ENCODE peak calls at places on chromosomes 3 and 15, in nine cellular contexts. One of them, this sample, is unnamed.

GRCh38 chr3:5136619-5137429 is 14.7 kb downstream of the ARL8B start:
- DNase-seq in neural progenitor cell: peak; percentile 30
- DNase-seq in IMR-90: peak; percentile 28
- DNase-seq in lower lobe of right lung: no peak
- DNase-seq in CD4-positive, CD25-positive, alpha-beta regulatory T cell: peak; percentile 69
- DNase-seq in heart right ventricle: no peak
- DNase-seq in CD8-positive, alpha-beta T cell: peak; percentile 33
- DNase-seq in transverse colon: no peak
- DNase-seq in mesendoderm: peak; percentile 58
- DNase-seq in this sample: peak; percentile 61

GRCh38 chr15:85667491-85668424 is 127.0 kb downstream of the KLHL25 start:
- DNase-seq in IMR-90: peak; percentile 99
- DNase-seq in neural progenitor cell: no peak
- DNase-seq in CD8-positive, alpha-beta T cell: peak; percentile 60
- DNase-seq in heart right ventricle: no peak
- DNase-seq in lower lobe of right lung: no peak
- DNase-seq in mesendoderm: peak; percentile 66
- DNase-seq in transverse colon: peak; percentile 25
- DNase-seq in CD4-positive, CD25-positive, alpha-beta regulatory T cell: peak; percentile 72
- DNase-seq in this sample: peak; percentile 76

GRCh38 chr15:94584833-94585244 is 353.5 kb downstream of the MCTP2 start:
- DNase-seq in IMR-90: no peak
- DNase-seq in transverse colon: no peak
- DNase-seq in heart right ventricle: no peak
- DNase-seq in CD4-positive, CD25-positive, alpha-beta regulatory T cell: peak; percentile 19
- DNase-seq in neural progenitor cell: no peak
- DNase-seq in CD8-positive, alpha-beta T cell: peak; percentile 15
- DNase-seq in lower lobe of right lung: no peak
- DNase-seq in mesendoderm: no peak
- DNase-seq in this sample: peak; percentile 58

GRCh38 chr3:3097958-3098357 is 12.2 kb downstream of the IL5RA start:
- DNase-seq in mesendoderm: no peak
- DNase-seq in IMR-90: no peak
- DNase-seq in neural progenitor cell: no peak
- DNase-seq in CD4-positive, CD25-positive, alpha-beta regulatory T cell: no peak
- DNase-seq in lower lobe of right lung: no peak
- DNase-seq in transverse colon: peak; percentile 21
- DNase-seq in heart right ventricle: no peak
- DNase-seq in CD8-positive, alpha-beta T cell: no peak
- DNase-seq in this sample: no peak

GRCh38 chr15:31472636-31473383 is 146.2 kb downstream of the KLF13 start:
- DNase-seq in CD4-positive, CD25-positive, alpha-beta regulatory T cell: peak; percentile 54
- DNase-seq in mesendoderm: no peak
- DNase-seq in transverse colon: peak; percentile 63
- DNase-seq in heart right ventricle: no peak
- DNase-seq in neural progenitor cell: no peak
- DNase-seq in CD8-positive, alpha-beta T cell: peak; percentile 57
- DNase-seq in IMR-90: peak; percentile 64
- DNase-seq in lower lobe of right lung: no peak
- DNase-seq in this sample: peak; percentile 58

GRCh38 chr3:40504636-40505430 is 1.0 kb upstream of the ZNF620 start:
- DNase-seq in transverse colon: no peak
- DNase-seq in neural progenitor cell: no peak
- DNase-seq in IMR-90: peak; percentile 99
- DNase-seq in CD8-positive, alpha-beta T cell: no peak
- DNase-seq in lower lobe of right lung: no peak
- DNase-seq in mesendoderm: peak; percentile 40
- DNase-seq in CD4-positive, CD25-positive, alpha-beta regulatory T cell: no peak
- DNase-seq in heart right ventricle: no peak
- DNase-seq in this sample: no peak

GRCh38 chr3:102180291-102180931 is 254.4 kb upstream of the ZPLD1 start:
- DNase-seq in heart right ventricle: no peak
- DNase-seq in lower lobe of right lung: no peak
- DNase-seq in IMR-90: peak; percentile 95
- DNase-seq in CD8-positive, alpha-beta T cell: no peak
- DNase-seq in CD4-positive, CD25-positive, alpha-beta regulatory T cell: peak; percentile 28
- DNase-seq in neural progenitor cell: no peak
- DNase-seq in mesendoderm: no peak
- DNase-seq in transverse colon: no peak
- DNase-seq in this sample: no peak

GRCh38 chr15:100468265-100468664 is 60.5 kb downstream of the CERS3 start:
- DNase-seq in IMR-90: no peak
- DNase-seq in lower lobe of right lung: no peak
- DNase-seq in CD8-positive, alpha-beta T cell: no peak
- DNase-seq in transverse colon: no peak
- DNase-seq in heart right ventricle: peak; percentile 39
- DNase-seq in CD4-positive, CD25-positive, alpha-beta regulatory T cell: no peak
- DNase-seq in mesendoderm: no peak
- DNase-seq in neural progenitor cell: no peak
- DNase-seq in this sample: no peak

GRCh38 chr15:83446904-83447708 is at the start of gene SH3GL3:
- DNase-seq in CD8-positive, alpha-beta T cell: peak; percentile 9
- DNase-seq in transverse colon: peak; percentile 49
- DNase-seq in CD4-positive, CD25-positive, alpha-beta regulatory T cell: no peak
- DNase-seq in lower lobe of right lung: peak; percentile 90
- DNase-seq in neural progenitor cell: peak; percentile 93
- DNase-seq in IMR-90: peak; percentile 55
- DNase-seq in mesendoderm: peak; percentile 96
- DNase-seq in heart right ventricle: peak; percentile 77
- DNase-seq in this sample: peak; percentile 33

GRCh38 chr3:177521305-177521704 is 324.0 kb upstream of the TBL1XR1 start:
- DNase-seq in neural progenitor cell: peak; percentile 21
- DNase-seq in IMR-90: no peak
- DNase-seq in heart right ventricle: no peak
- DNase-seq in transverse colon: peak; percentile 51
- DNase-seq in mesendoderm: peak; percentile 79
- DNase-seq in CD8-positive, alpha-beta T cell: no peak
- DNase-seq in lower lobe of right lung: peak; percentile 84
- DNase-seq in CD4-positive, CD25-positive, alpha-beta regulatory T cell: no peak
- DNase-seq in this sample: no peak

GRCh38 chr3:43699864-43700263 is 9.1 kb downstream of the ABHD5 start:
- DNase-seq in transverse colon: peak; percentile 33
- DNase-seq in neural progenitor cell: peak; percentile 10
- DNase-seq in lower lobe of right lung: no peak
- DNase-seq in CD4-positive, CD25-positive, alpha-beta regulatory T cell: peak; percentile 33
- DNase-seq in IMR-90: peak; percentile 28
- DNase-seq in mesendoderm: peak; percentile 44
- DNase-seq in heart right ventricle: no peak
- DNase-seq in CD8-positive, alpha-beta T cell: no peak
- DNase-seq in this sample: peak; percentile 9

GRCh38 chr3:181493423-181493822 is 218.3 kb upstream of the SOX2 start:
- DNase-seq in mesendoderm: no peak
- DNase-seq in neural progenitor cell: no peak
- DNase-seq in IMR-90: peak; percentile 10
- DNase-seq in transverse colon: no peak
- DNase-seq in CD8-positive, alpha-beta T cell: no peak
- DNase-seq in heart right ventricle: no peak
- DNase-seq in lower lobe of right lung: no peak
- DNase-seq in CD4-positive, CD25-positive, alpha-beta regulatory T cell: no peak
- DNase-seq in this sample: no peak

GRCh38 chr3:129313415-129313982 is 34.8 kb downstream of the HMCES start:
- DNase-seq in mesendoderm: peak; percentile 34
- DNase-seq in IMR-90: peak; percentile 9
- DNase-seq in transverse colon: peak; percentile 31
- DNase-seq in lower lobe of right lung: no peak
- DNase-seq in heart right ventricle: no peak
- DNase-seq in neural progenitor cell: no peak
- DNase-seq in CD4-positive, CD25-positive, alpha-beta regulatory T cell: peak; percentile 19
- DNase-seq in CD8-positive, alpha-beta T cell: no peak
- DNase-seq in this sample: peak; percentile 28

GRCh38 chr3:1375145-1375544 is 282.3 kb downstream of the CNTN6 start:
- DNase-seq in heart right ventricle: no peak
- DNase-seq in mesendoderm: no peak
- DNase-seq in lower lobe of right lung: no peak
- DNase-seq in CD8-positive, alpha-beta T cell: no peak
- DNase-seq in transverse colon: no peak
- DNase-seq in CD4-positive, CD25-positive, alpha-beta regulatory T cell: no peak
- DNase-seq in IMR-90: no peak
- DNase-seq in neural progenitor cell: no peak
- DNase-seq in this sample: no peak

GRCh38 chr15:96053039-96054021 is 277.2 kb upstream of the NR2F2 start:
- DNase-seq in transverse colon: peak; percentile 15
- DNase-seq in mesendoderm: peak; percentile 91
- DNase-seq in lower lobe of right lung: peak; percentile 70
- DNase-seq in CD8-positive, alpha-beta T cell: no peak
- DNase-seq in IMR-90: no peak
- DNase-seq in heart right ventricle: peak; percentile 72
- DNase-seq in CD4-positive, CD25-positive, alpha-beta regulatory T cell: no peak
- DNase-seq in neural progenitor cell: peak; percentile 67
- DNase-seq in this sample: no peak

GRCh38 chr3:100915706-100916105 is 77.5 kb downstream of the ABI3BP start:
- DNase-seq in IMR-90: no peak
- DNase-seq in neural progenitor cell: no peak
- DNase-seq in CD8-positive, alpha-beta T cell: no peak
- DNase-seq in transverse colon: no peak
- DNase-seq in heart right ventricle: no peak
- DNase-seq in mesendoderm: no peak
- DNase-seq in lower lobe of right lung: no peak
- DNase-seq in CD4-positive, CD25-positive, alpha-beta regulatory T cell: no peak
- DNase-seq in this sample: no peak

GRCh38 chr3:129892857-129893615 is 475 bp downstream of the TMCC1 start:
- DNase-seq in transverse colon: peak; percentile 74
- DNase-seq in lower lobe of right lung: peak; percentile 80
- DNase-seq in mesendoderm: peak; percentile 86
- DNase-seq in neural progenitor cell: peak; percentile 89
- DNase-seq in CD4-positive, CD25-positive, alpha-beta regulatory T cell: peak; percentile 81
- DNase-seq in CD8-positive, alpha-beta T cell: peak; percentile 73
- DNase-seq in heart right ventricle: peak; percentile 80
- DNase-seq in IMR-90: no peak
- DNase-seq in this sample: peak; percentile 68

GRCh38 chr3:142215111-142215510 is 10.3 kb downstream of the GK5 start:
- DNase-seq in heart right ventricle: no peak
- DNase-seq in CD8-positive, alpha-beta T cell: no peak
- DNase-seq in IMR-90: peak; percentile 23
- DNase-seq in CD4-positive, CD25-positive, alpha-beta regulatory T cell: no peak
- DNase-seq in neural progenitor cell: no peak
- DNase-seq in lower lobe of right lung: no peak
- DNase-seq in mesendoderm: no peak
- DNase-seq in transverse colon: no peak
- DNase-seq in this sample: no peak

GRCh38 chr15:60381148-60381788 is 16.5 kb downstream of the ANXA2 start:
- DNase-seq in neural progenitor cell: no peak
- DNase-seq in heart right ventricle: no peak
- DNase-seq in CD8-positive, alpha-beta T cell: no peak
- DNase-seq in transverse colon: no peak
- DNase-seq in mesendoderm: no peak
- DNase-seq in IMR-90: peak; percentile 57
- DNase-seq in CD4-positive, CD25-positive, alpha-beta regulatory T cell: no peak
- DNase-seq in lower lobe of right lung: no peak
- DNase-seq in this sample: no peak

GRCh38 chr3:141294300-141294699 is 62.7 kb downstream of the PXYLP1 start:
- DNase-seq in neural progenitor cell: no peak
- DNase-seq in CD4-positive, CD25-positive, alpha-beta regulatory T cell: no peak
- DNase-seq in IMR-90: no peak
- DNase-seq in lower lobe of right lung: no peak
- DNase-seq in mesendoderm: no peak
- DNase-seq in heart right ventricle: no peak
- DNase-seq in CD8-positive, alpha-beta T cell: no peak
- DNase-seq in transverse colon: no peak
- DNase-seq in this sample: no peak

GRCh38 chr3:149479621-149480325 is 5.3 kb downstream of the TM4SF4 start:
- DNase-seq in mesendoderm: peak; percentile 55
- DNase-seq in IMR-90: peak; percentile 31
- DNase-seq in heart right ventricle: no peak
- DNase-seq in CD8-positive, alpha-beta T cell: no peak
- DNase-seq in transverse colon: no peak
- DNase-seq in lower lobe of right lung: no peak
- DNase-seq in neural progenitor cell: no peak
- DNase-seq in CD4-positive, CD25-positive, alpha-beta regulatory T cell: no peak
- DNase-seq in this sample: no peak
- H3K27ac ChIP-seq in mesendoderm: no peak overlapping the region
- H3K27ac ChIP-seq in IMR-90: peak overlapping the region; percentile 33
- H3K27ac ChIP-seq in heart right ventricle: peak overlapping the region; percentile 89
- H3K27ac ChIP-seq in CD8-positive, alpha-beta T cell: no peak overlapping the region
- H3K27ac ChIP-seq in transverse colon: peak overlapping the region; percentile 2
- H3K27ac ChIP-seq in lower lobe of right lung: peak overlapping the region; percentile 50
- H3K27ac ChIP-seq in neural progenitor cell: no peak overlapping the region
- H3K27ac ChIP-seq in CD4-positive, CD25-positive, alpha-beta regulatory T cell: no peak overlapping the region
- H3K27ac ChIP-seq in this sample: no peak overlapping the region

DNA sequence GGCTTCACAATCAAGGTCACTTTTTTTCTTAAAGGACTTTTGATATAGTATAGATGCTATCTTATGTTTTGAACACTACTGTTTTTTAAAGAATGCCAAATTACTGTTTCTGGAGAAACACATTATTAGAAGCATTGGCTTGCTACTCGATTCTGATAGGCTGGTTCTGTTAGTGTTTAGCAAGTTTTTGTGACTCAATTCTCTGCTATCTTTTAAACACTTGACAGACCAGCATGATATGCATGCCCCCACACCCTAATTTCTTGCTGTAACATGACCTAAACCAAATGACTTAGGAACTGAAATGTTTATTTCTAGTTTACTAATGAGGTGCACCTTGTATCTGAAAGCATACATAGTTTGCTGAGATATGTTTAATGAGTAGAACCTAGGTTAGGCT is 5.5 kb upstream of the IL20RB start:
- DNase-seq in heart right ventricle: no peak
- DNase-seq in neural progenitor cell: no peak
- DNase-seq in CD4-positive, CD25-positive, alpha-beta regulatory T cell: no peak
- DNase-seq in transverse colon: no peak
- DNase-seq in CD8-positive, alpha-beta T cell: no peak
- DNase-seq in mesendoderm: peak; percentile 36
- DNase-seq in lower lobe of right lung: no peak
- DNase-seq in IMR-90: peak; percentile 80
- DNase-seq in this sample: no peak
- H3K27ac ChIP-seq in heart right ventricle: no peak overlapping the region
- H3K27ac ChIP-seq in neural progenitor cell: no peak overlapping the region
- H3K27ac ChIP-seq in CD4-positive, CD25-positive, alpha-beta regulatory T cell: no peak overlapping the region
- H3K27ac ChIP-seq in transverse colon: no peak overlapping the region
- H3K27ac ChIP-seq in CD8-positive, alpha-beta T cell: no peak overlapping the region
- H3K27ac ChIP-seq in mesendoderm: no peak overlapping the region
- H3K27ac ChIP-seq in lower lobe of right lung: no peak overlapping the region
- H3K27ac ChIP-seq in IMR-90: no peak overlapping the region
- H3K27ac ChIP-seq in this sample: no peak overlapping the region

DNA sequence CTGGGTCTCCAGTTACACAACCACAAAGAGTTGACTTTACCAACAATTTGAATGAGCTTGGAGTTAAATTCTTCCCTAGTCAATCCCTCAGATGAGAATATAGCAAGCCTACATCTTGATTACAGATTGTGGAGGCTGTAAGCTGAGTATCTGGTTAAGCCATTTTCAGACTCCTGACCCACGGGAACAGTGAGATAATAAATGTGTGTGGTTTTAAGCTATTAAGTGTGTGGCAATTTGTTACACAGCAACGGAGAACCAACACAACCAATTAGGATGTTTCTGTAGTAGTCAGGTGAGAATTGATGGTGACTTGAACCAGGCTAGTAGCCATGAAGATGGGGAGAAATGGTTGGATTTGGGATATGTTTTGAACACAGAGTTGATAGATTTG is 37.7 kb upstream of the SLC4A7 start:
- DNase-seq in heart right ventricle: no peak
- DNase-seq in mesendoderm: no peak
- DNase-seq in IMR-90: no peak
- DNase-seq in CD8-positive, alpha-beta T cell: no peak
- DNase-seq in CD4-positive, CD25-positive, alpha-beta regulatory T cell: no peak
- DNase-seq in lower lobe of right lung: no peak
- DNase-seq in neural progenitor cell: no peak
- DNase-seq in transverse colon: no peak
- DNase-seq in this sample: no peak
- H3K27ac ChIP-seq in heart right ventricle: peak overlapping the region; percentile 54
- H3K27ac ChIP-seq in mesendoderm: no peak overlapping the region
- H3K27ac ChIP-seq in IMR-90: peak overlapping the region; percentile 33
- H3K27ac ChIP-seq in CD8-positive, alpha-beta T cell: no peak overlapping the region
- H3K27ac ChIP-seq in CD4-positive, CD25-positive, alpha-beta regulatory T cell: no peak overlapping the region
- H3K27ac ChIP-seq in lower lobe of right lung: peak overlapping the region; percentile 18
- H3K27ac ChIP-seq in neural progenitor cell: no peak overlapping the region
- H3K27ac ChIP-seq in transverse colon: peak overlapping the region; percentile 67
- H3K27ac ChIP-seq in this sample: no peak overlapping the region

GRCh38 chr3:10554236-10554611 is 48.8 kb upstream of the ATP2B2 start:
- DNase-seq in mesendoderm: no peak
- DNase-seq in lower lobe of right lung: no peak
- DNase-seq in IMR-90: no peak
- DNase-seq in CD4-positive, CD25-positive, alpha-beta regulatory T cell: no peak
- DNase-seq in CD8-positive, alpha-beta T cell: no peak
- DNase-seq in neural progenitor cell: no peak
- DNase-seq in transverse colon: no peak
- DNase-seq in heart right ventricle: no peak
- DNase-seq in this sample: no peak
- H3K27ac ChIP-seq in mesendoderm: no peak overlapping the region
- H3K27ac ChIP-seq in lower lobe of right lung: no peak overlapping the region
- H3K27ac ChIP-seq in IMR-90: no peak overlapping the region
- H3K27ac ChIP-seq in CD4-positive, CD25-positive, alpha-beta regulatory T cell: no peak overlapping the region
- H3K27ac ChIP-seq in CD8-positive, alpha-beta T cell: no peak overlapping the region
- H3K27ac ChIP-seq in neural progenitor cell: peak overlapping the region; percentile 92
- H3K27ac ChIP-seq in transverse colon: no peak overlapping the region
- H3K27ac ChIP-seq in heart right ventricle: no peak overlapping the region
- H3K27ac ChIP-seq in this sample: no peak overlapping the region

This sample was measured in naive thymus-derived CD4-positive, alpha-beta T cell.